ENCODE peak calls at places on chromosomes 4 and X, in six cellular contexts. One of them, this sample, is unnamed.

GRCh38 chrX:56797966-56798711 is 69.1 kb downstream of the NBDY start:
- DNase-seq in A549: no peak
- DNase-seq in AG09319: no peak
- DNase-seq in WTC11: no peak
- DNase-seq in neural progenitor cell: no peak
- DNase-seq in keratinocyte: no peak
- DNase-seq in this sample: no peak

GRCh38 chr4:126386512-126386911 is 1071.8 kb downstream of the FAT4 start:
- DNase-seq in A549: no peak
- DNase-seq in AG09319: no peak
- DNase-seq in WTC11: no peak
- DNase-seq in neural progenitor cell: no peak
- DNase-seq in keratinocyte: no peak
- DNase-seq in this sample: no peak

GRCh38 chrX:98956014-98956413 is 1454.1 kb downstream of the PCDH19 start:
- DNase-seq in A549: no peak
- DNase-seq in AG09319: no peak
- DNase-seq in WTC11: peak; percentile 19
- DNase-seq in neural progenitor cell: peak; percentile 7
- DNase-seq in keratinocyte: no peak
- DNase-seq in this sample: no peak

GRCh38 chrX:103831803-103832544 is at the start of gene RAB9B:
- DNase-seq in A549: no peak
- DNase-seq in AG09319: no peak
- DNase-seq in WTC11: peak; percentile 75
- DNase-seq in neural progenitor cell: peak; percentile 77
- DNase-seq in keratinocyte: no peak
- DNase-seq in this sample: peak; percentile 70

GRCh38 chr4:158624889-158625478 is 46.7 kb downstream of the C4orf46 start:
- DNase-seq in A549: peak; percentile 6
- DNase-seq in AG09319: peak; percentile 44
- DNase-seq in WTC11: no peak
- DNase-seq in neural progenitor cell: peak; percentile 75
- DNase-seq in keratinocyte: peak; percentile 46
- DNase-seq in this sample: peak; percentile 24

GRCh38 chrX:47146121-47146935 is 1.3 kb downstream of the RBM10 start:
- DNase-seq in A549: no peak
- DNase-seq in AG09319: no peak
- DNase-seq in WTC11: no peak
- DNase-seq in neural progenitor cell: no peak
- DNase-seq in keratinocyte: no peak
- DNase-seq in this sample: no peak

GRCh38 chr4:104064650-104065577 is 345.1 kb upstream of the TACR3 start:
- DNase-seq in A549: peak; percentile 5
- DNase-seq in AG09319: no peak
- DNase-seq in WTC11: peak; percentile 59
- DNase-seq in neural progenitor cell: peak; percentile 80
- DNase-seq in keratinocyte: no peak
- DNase-seq in this sample: peak; percentile 11

GRCh38 chr4:126124817-126125216 is 810.1 kb downstream of the FAT4 start:
- DNase-seq in A549: no peak
- DNase-seq in AG09319: no peak
- DNase-seq in WTC11: no peak
- DNase-seq in neural progenitor cell: no peak
- DNase-seq in keratinocyte: no peak
- DNase-seq in this sample: no peak

GRCh38 chr4:2261110-2261852 is 628 bp downstream of the MXD4 start:
- DNase-seq in A549: peak; percentile 7
- DNase-seq in AG09319: no peak
- DNase-seq in WTC11: peak; percentile 48
- DNase-seq in neural progenitor cell: peak; percentile 74
- DNase-seq in keratinocyte: no peak
- DNase-seq in this sample: peak; percentile 76

GRCh38 chrX:71911023-71911730 is 532 bp downstream of the NHSL2 start:
- DNase-seq in A549: peak; percentile 42
- DNase-seq in AG09319: no peak
- DNase-seq in WTC11: peak; percentile 73
- DNase-seq in neural progenitor cell: peak; percentile 83
- DNase-seq in keratinocyte: no peak
- DNase-seq in this sample: peak; percentile 22

GRCh38 chr4:151014521-151015457 is at the start of gene LRBA:
- DNase-seq in A549: peak; percentile 63
- DNase-seq in AG09319: no peak
- DNase-seq in WTC11: peak; percentile 92
- DNase-seq in neural progenitor cell: peak; percentile 87
- DNase-seq in keratinocyte: no peak
- DNase-seq in this sample: peak; percentile 82

GRCh38 chrX:15675490-15675921 is 10.9 kb upstream of the CLTRN start:
- DNase-seq in A549: peak; percentile 54
- DNase-seq in AG09319: no peak
- DNase-seq in WTC11: peak; percentile 76
- DNase-seq in neural progenitor cell: peak; percentile 86
- DNase-seq in keratinocyte: peak; percentile 70
- DNase-seq in this sample: peak; percentile 82

GRCh38 chr4:47744843-47745382 is 93.0 kb downstream of the CORIN start:
- DNase-seq in A549: no peak
- DNase-seq in AG09319: no peak
- DNase-seq in WTC11: no peak
- DNase-seq in neural progenitor cell: no peak
- DNase-seq in keratinocyte: no peak
- DNase-seq in this sample: no peak

GRCh38 chr4:62279689-62280088 is 1079.6 kb downstream of the ADGRL3 start:
- DNase-seq in A549: no peak
- DNase-seq in AG09319: no peak
- DNase-seq in WTC11: no peak
- DNase-seq in neural progenitor cell: no peak
- DNase-seq in keratinocyte: no peak
- DNase-seq in this sample: no peak

GRCh38 chr4:25896782-25897539 is 17.1 kb upstream of the SMIM20 start:
- DNase-seq in A549: no peak
- DNase-seq in AG09319: no peak
- DNase-seq in WTC11: no peak
- DNase-seq in neural progenitor cell: no peak
- DNase-seq in keratinocyte: no peak
- DNase-seq in this sample: no peak

GRCh38 chr4:19987746-19988145 is 264.0 kb upstream of the SLIT2 start:
- DNase-seq in A549: no peak
- DNase-seq in AG09319: no peak
- DNase-seq in WTC11: no peak
- DNase-seq in neural progenitor cell: no peak
- DNase-seq in keratinocyte: no peak
- DNase-seq in this sample: no peak

GRCh38 chr4:152524429-152524828 is 11.5 kb downstream of the FBXW7 start:
- DNase-seq in A549: no peak
- DNase-seq in AG09319: no peak
- DNase-seq in WTC11: no peak
- DNase-seq in neural progenitor cell: no peak
- DNase-seq in keratinocyte: no peak
- DNase-seq in this sample: no peak

GRCh38 chrX:1492421-1493012 is 39.8 kb upstream of the ASMTL start:
- DNase-seq in A549: no peak
- DNase-seq in AG09319: no peak
- DNase-seq in WTC11: no peak
- DNase-seq in neural progenitor cell: no peak
- DNase-seq in keratinocyte: no peak
- DNase-seq in this sample: no peak

GRCh38 chr4:67549123-67549522 is 3.8 kb upstream of the CENPC start:
- DNase-seq in A549: no peak
- DNase-seq in AG09319: no peak
- DNase-seq in WTC11: no peak
- DNase-seq in neural progenitor cell: no peak
- DNase-seq in keratinocyte: no peak
- DNase-seq in this sample: peak; percentile 32

GRCh38 chr4:184281231-184282139 is 63.8 kb upstream of the ENPP6 start:
- DNase-seq in A549: no peak
- DNase-seq in AG09319: no peak
- DNase-seq in WTC11: no peak
- DNase-seq in neural progenitor cell: no peak
- DNase-seq in keratinocyte: no peak
- DNase-seq in this sample: peak; percentile 72

GRCh38 chrX:103687073-103687695 is 685 bp upstream of the MORF4L2 start:
- DNase-seq in A549: peak; percentile 34
- DNase-seq in AG09319: peak; percentile 58
- DNase-seq in WTC11: peak; percentile 60
- DNase-seq in neural progenitor cell: peak; percentile 91
- DNase-seq in keratinocyte: no peak
- DNase-seq in this sample: peak; percentile 54

GRCh38 chr4:87108142-87108546 is 112.3 kb downstream of the KLHL8 start:
- DNase-seq in A549: peak; percentile 18
- DNase-seq in AG09319: peak; percentile 48
- DNase-seq in WTC11: no peak
- DNase-seq in neural progenitor cell: no peak
- DNase-seq in keratinocyte: no peak
- DNase-seq in this sample: no peak

GRCh38 chr4:82801910-82802521 is 3.4 kb upstream of the SCD5 start:
- DNase-seq in A549: no peak
- DNase-seq in AG09319: no peak
- DNase-seq in WTC11: no peak
- DNase-seq in neural progenitor cell: no peak
- DNase-seq in keratinocyte: no peak
- DNase-seq in this sample: no peak
- TF ChIP-seq CTCF in A549: peak; percentile 52
- TF ChIP-seq CTCF in AG09319: peak; percentile 59
- TF ChIP-seq CTCF in WTC11: no peak
- TF ChIP-seq CTCF in neural progenitor cell: peak; percentile 48
- TF ChIP-seq CTCF in keratinocyte: peak; percentile 50
- TF ChIP-seq CTCF in this sample: peak; percentile 51

DNA sequence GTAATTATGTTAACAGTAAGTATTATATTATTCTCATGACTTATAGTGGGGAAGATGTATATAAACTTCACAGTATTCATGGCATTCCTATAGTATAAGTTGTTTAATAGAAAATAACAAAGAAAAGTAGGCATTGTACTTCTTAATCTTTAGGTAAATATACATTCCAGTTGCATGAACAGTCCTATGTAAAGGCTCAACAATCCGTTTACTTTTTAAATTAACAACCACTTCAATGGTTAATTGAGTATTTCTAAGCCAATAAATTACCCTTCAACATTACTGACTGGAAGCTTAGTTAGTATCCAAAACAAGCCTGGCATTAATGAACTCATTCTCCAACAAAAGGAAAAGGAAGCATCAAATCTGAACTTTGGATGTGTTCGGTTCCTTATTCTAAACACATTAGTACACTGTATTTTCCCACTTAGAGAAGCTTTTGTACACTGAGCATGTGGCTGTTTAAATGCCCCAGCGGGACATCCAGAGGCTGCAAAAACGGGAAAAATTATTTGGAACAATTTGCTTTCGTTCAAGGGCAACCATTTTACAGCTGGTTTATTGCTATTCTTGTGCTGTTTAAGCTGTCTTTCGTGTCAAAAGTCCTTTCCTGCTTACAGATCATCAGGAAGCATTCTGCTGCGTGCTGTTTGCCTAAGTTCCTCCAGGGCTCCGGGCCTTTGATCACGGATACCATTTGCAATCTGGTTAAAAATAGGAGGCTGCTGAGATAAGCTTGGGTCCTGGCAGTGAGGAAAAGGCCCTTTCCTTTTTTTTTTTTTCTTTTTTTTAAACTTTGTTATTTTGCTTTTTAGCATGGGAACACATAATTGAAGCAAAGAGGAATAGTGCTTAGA is 460.3 kb downstream of the SPRY1 start:
- DNase-seq in A549: peak; percentile 3
- DNase-seq in AG09319: no peak
- DNase-seq in WTC11: peak; percentile 25
- DNase-seq in neural progenitor cell: peak; percentile 67
- DNase-seq in keratinocyte: no peak
- DNase-seq in this sample: no peak
- TF ChIP-seq CTCF in A549: no peak
- TF ChIP-seq CTCF in AG09319: no peak
- TF ChIP-seq CTCF in WTC11: no peak
- TF ChIP-seq CTCF in neural progenitor cell: peak; percentile 20
- TF ChIP-seq CTCF in keratinocyte: no peak
- TF ChIP-seq CTCF in this sample: no peak

DNA sequence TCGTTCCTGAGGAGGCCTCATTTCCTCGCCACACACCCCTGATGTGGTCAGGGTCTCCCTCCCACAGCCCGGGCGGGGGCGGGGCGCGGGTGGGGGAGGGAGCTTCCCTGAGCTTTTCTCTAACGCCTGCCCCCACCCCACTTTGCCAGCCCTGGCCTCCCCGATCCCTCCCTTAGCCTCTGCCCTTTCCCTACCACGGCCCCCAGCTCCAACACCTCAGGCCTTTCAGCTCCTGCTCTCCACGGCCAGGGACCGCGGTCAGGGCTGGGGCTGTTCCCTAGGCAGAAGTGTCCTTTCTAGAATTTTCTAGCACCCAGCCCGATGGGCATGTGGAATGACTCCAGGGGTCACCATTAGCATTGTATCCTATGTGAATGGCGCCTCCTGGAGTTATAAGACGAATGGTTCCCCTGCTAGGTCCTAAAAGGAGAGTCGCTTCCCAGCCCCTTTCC is 201.3 kb upstream of the BCOR start:
- DNase-seq in A549: no peak
- DNase-seq in AG09319: no peak
- DNase-seq in WTC11: peak; percentile 19
- DNase-seq in neural progenitor cell: peak; percentile 45
- DNase-seq in keratinocyte: no peak
- DNase-seq in this sample: no peak
- TF ChIP-seq CTCF in A549: no peak
- TF ChIP-seq CTCF in AG09319: peak; percentile 27
- TF ChIP-seq CTCF in WTC11: no peak
- TF ChIP-seq CTCF in neural progenitor cell: peak; percentile 34
- TF ChIP-seq CTCF in keratinocyte: no peak
- TF ChIP-seq CTCF in this sample: no peak

GRCh38 chr4:186481998-186482790 is 73.2 kb downstream of the MTNR1A start:
- DNase-seq in A549: no peak
- DNase-seq in AG09319: no peak
- DNase-seq in WTC11: peak; percentile 20
- DNase-seq in neural progenitor cell: peak; percentile 24
- DNase-seq in keratinocyte: no peak
- DNase-seq in this sample: no peak
- TF ChIP-seq CTCF in A549: no peak
- TF ChIP-seq CTCF in AG09319: no peak
- TF ChIP-seq CTCF in WTC11: no peak
- TF ChIP-seq CTCF in neural progenitor cell: no peak
- TF ChIP-seq CTCF in keratinocyte: no peak
- TF ChIP-seq CTCF in this sample: no peak